ENCODE peak calls at places on chromosomes 1 and 21, in six cellular contexts. T is heart right ventricle; W is CD4-positive, alpha-beta memory T cell; R is endothelial cell of umbilical vein; C is fibroblast of lung; V is IMR-90. L is an unnamed sample.

GRCh38 chr1:210448293-210448892 is 119.7 kb downstream of the HHAT start:
- DNase-seq in V (peak; percentile 69), C (peak; percentile 72), R (peak; percentile 62), W (peak; percentile 13), T (no peak), L (no peak)

GRCh38 chr1:58986996-58987767 is 203.3 kb upstream of the JUN start:
- DNase-seq in W (peak; percentile 19), C (no peak), T (no peak), V (peak; percentile 8), R (no peak), L (no peak)

GRCh38 chr1:56901720-56902119 is 47.1 kb downstream of the C8A start:
- DNase-seq in T (no peak), R (no peak), V (peak; percentile 58), W (no peak), C (peak; percentile 44), L (no peak)

GRCh38 chr21:41975391-41976272 is 21.8 kb upstream of the C2CD2 start:
- DNase-seq in R (no peak), W (no peak), T (no peak), V (no peak), C (no peak), L (no peak)

GRCh38 chr1:159854101-159854692 is 8.3 kb downstream of the VSIG8 start:
- DNase-seq in R (peak; percentile 70), T (peak; percentile 83), C (peak; percentile 53), W (no peak), V (no peak), L (no peak)

GRCh38 chr1:113874017-113874879 is 2.7 kb upstream of the PTPN22 start:
- DNase-seq in V (peak; percentile 8), T (no peak), W (peak; percentile 35), R (peak; percentile 32), C (no peak), L (no peak)

GRCh38 chr1:150696151-150696550 is 803 bp downstream of the GOLPH3L start:
- DNase-seq in R (peak; percentile 32), V (no peak), C (no peak), T (no peak), W (no peak), L (no peak)

GRCh38 chr1:174894087-174894768 is 105.5 kb upstream of the CACYBP start:
- DNase-seq in C (no peak), T (no peak), R (no peak), V (no peak), W (no peak), L (no peak)

DNA sequence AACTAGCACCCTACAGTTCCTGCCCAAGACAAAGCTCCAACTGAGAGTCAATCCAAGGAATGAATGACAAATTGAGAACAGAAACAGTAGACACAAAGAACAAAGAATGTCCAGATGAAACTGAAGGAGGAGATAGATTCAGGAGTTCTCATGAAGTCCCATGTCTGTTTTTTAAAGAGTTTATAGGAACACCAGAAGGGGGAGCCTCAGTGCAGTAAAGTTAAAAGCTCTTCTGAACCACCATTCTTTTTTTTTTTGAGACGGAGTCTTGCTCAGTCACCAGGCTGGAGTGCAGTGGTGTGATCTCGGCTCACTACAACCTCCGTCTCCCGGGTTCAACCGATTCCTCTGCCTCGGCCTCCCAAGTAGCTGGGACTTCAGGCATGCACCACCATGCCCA is 323.6 kb downstream of the MRPL39 start:
- DNase-seq in T (no peak), C (peak; percentile 57), V (peak; percentile 56), R (peak; percentile 5), W (peak; percentile 4), L (no peak)
- H3K9me3 ChIP-seq in T (no peaks in the 10 kb centered on the region), C (no peaks in the 10 kb centered on the region), V (no peaks in the 10 kb centered on the region), R (no peaks in the 10 kb centered on the region), W (no peaks in the 10 kb centered on the region), L (no peaks in the 10 kb centered on the region)

DNA sequence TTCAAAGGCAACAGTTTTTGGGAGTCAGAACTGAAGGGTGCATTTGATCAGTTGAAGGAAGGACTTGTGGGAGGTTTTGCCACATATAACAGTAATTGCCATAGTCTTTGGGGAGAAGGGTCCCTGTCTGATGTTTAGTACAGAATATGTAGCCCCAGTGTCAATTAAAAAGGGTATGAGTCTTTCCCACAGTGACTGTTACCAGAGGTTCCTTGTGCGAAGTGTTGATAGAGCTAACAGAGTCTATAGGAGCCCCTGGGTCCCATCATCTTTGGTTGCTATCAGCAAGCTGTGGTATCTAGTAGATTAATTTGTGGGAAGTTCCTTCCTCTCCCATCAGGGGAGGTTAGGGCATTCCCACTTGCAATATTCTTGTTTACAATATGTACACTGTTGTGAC is 329.2 kb downstream of the PTPRU start:
- DNase-seq in V (no peak), C (no peak), R (no peak), W (no peak), T (no peak), L (no peak)
- H3K9me3 ChIP-seq in V (peaks cover 21% of the 10 kb centered on the region), C (no peaks in the 10 kb centered on the region), R (no peaks in the 10 kb centered on the region), W (peaks cover 31% of the 10 kb centered on the region), T (no peaks in the 10 kb centered on the region), L (peaks cover 9% of the 10 kb centered on the region)

GRCh38 chr1:79478160-79478559 is 471.6 kb upstream of the ADGRL4 start:
- DNase-seq in R (no peak), T (no peak), C (no peak), V (no peak), W (no peak), L (no peak)
- H3K9me3 ChIP-seq in R (no peaks in the 10 kb centered on the region), T (no peaks in the 10 kb centered on the region), C (no peaks in the 10 kb centered on the region), V (no peaks in the 10 kb centered on the region), W (no peaks in the 10 kb centered on the region), L (no peaks in the 10 kb centered on the region)

DNA sequence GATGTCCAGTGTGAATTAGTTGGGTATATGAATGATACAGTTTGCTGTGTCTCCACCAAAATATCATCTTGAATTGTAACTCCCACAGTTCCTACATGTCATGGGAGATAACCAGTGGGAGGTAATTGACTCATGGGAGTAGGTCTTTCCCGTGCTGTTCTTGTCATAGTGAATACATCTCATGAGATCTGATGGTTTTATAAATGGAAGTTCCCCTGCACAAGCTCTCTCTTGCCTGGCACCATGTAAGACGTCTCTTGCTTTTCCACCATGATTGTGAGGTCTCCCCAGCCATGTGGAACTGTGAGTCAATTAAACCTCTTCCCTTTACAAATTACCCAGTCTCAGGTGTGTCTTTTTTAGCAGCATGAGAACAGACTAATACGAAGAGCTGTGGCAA is 223.0 kb downstream of the AJAP1 start:
- DNase-seq in W (no peak), R (no peak), V (no peak), C (no peak), T (no peak), L (no peak)
- H3K9me3 ChIP-seq in W (no peaks in the 10 kb centered on the region), R (peaks cover 2% of the 10 kb centered on the region), V (peaks cover 31% of the 10 kb centered on the region), C (no peaks in the 10 kb centered on the region), T (no peaks in the 10 kb centered on the region), L (no peaks in the 10 kb centered on the region)

GRCh38 chr21:23152130-23152529 is 2153.9 kb downstream of the NCAM2 start:
- DNase-seq in V (no peak), W (no peak), T (no peak), R (no peak), C (no peak), L (no peak)
- H3K9me3 ChIP-seq in V (peaks cover 2% of the 10 kb centered on the region), W (no peaks in the 10 kb centered on the region), T (no peaks in the 10 kb centered on the region), R (no peaks in the 10 kb centered on the region), C (no peaks in the 10 kb centered on the region), L (no peaks in the 10 kb centered on the region)

GRCh38 chr1:50427086-50427817 is 4.0 kb upstream of the DMRTA2 start:
- DNase-seq in R (no peak), W (no peak), V (no peak), C (no peak), T (no peak), L (no peak)
- H3K9me3 ChIP-seq in R (no peaks in the 10 kb centered on the region), W (no peaks in the 10 kb centered on the region), V (peaks cover 10% of the 10 kb centered on the region), C (no peaks in the 10 kb centered on the region), T (no peaks in the 10 kb centered on the region), L (no peaks in the 10 kb centered on the region)

GRCh38 chr1:2881556-2881955 is 80.1 kb upstream of the TTC34 start:
- DNase-seq in T (no peak), R (no peak), V (no peak), W (no peak), C (no peak), L (no peak)
- H3K9me3 ChIP-seq in T (no peaks in the 10 kb centered on the region), R (peaks cover 3% of the 10 kb centered on the region), V (peaks cover 79% of the 10 kb centered on the region), W (no peaks in the 10 kb centered on the region), C (no peaks in the 10 kb centered on the region), L (no peaks in the 10 kb centered on the region)

GRCh38 chr21:39822042-39822441 is 45.2 kb upstream of the PCP4 start:
- DNase-seq in V (no peak), W (no peak), R (no peak), T (no peak), C (no peak), L (no peak)

DNA sequence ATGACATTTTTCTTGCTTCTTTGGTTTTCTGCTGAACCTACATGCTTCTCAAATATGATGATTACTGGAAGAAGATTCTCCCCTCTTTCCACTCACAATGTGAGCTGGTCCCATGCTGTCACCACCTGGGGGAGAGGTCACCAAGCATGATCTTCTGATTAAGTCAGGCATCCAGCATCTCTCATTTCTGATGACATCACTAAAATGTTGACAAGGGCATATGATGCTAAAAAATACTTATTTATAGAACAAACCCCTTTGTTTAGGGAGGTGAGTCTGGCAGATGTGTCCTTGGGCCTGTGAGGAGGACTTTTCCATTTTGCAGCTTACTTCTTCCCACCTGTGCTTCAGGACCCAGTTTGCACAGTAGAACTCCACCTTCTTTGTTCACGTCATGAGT is 42.0 kb upstream of the PCP4 start:
- DNase-seq in V (no peak), W (no peak), R (no peak), C (no peak), T (no peak), L (no peak)
- H3K9me3 ChIP-seq in V (peaks cover 2% of the 10 kb centered on the region), W (no peaks in the 10 kb centered on the region), R (no peaks in the 10 kb centered on the region), C (no peaks in the 10 kb centered on the region), T (no peaks in the 10 kb centered on the region), L (no peaks in the 10 kb centered on the region)